ENCODE peak calls at places on chromosomes 11 and 22, in four cellular contexts. One of them, this sample, is unnamed. For H3K9me3 and H3K27me3, the result is how much of the 10 kb centered on the place peaks cover.

GRCh38 chr22:36329217-36330078 is 58.3 kb downstream of the MYH9 start:
- DNase-seq in aorta: peak
- DNase-seq in esophagus squamous epithelium: no peak
- DNase-seq in pancreas: no peak
- DNase-seq in this sample: peak

GRCh38 chr11:72758690-72759389 is 6.6 kb upstream of the ARAP1 start:
- DNase-seq in aorta: no peak
- DNase-seq in esophagus squamous epithelium: no peak
- DNase-seq in pancreas: peak
- DNase-seq in this sample: no peak

GRCh38 chr11:35040221-35040942 is 98.6 kb upstream of the CD44 start:
- DNase-seq in aorta: no peak
- DNase-seq in esophagus squamous epithelium: no peak
- DNase-seq in pancreas: peak
- DNase-seq in this sample: peak

GRCh38 chr11:133776671-133777070 is 68.6 kb downstream of the SPATA19 start:
- DNase-seq in aorta: no peak
- DNase-seq in esophagus squamous epithelium: no peak
- DNase-seq in pancreas: no peak
- DNase-seq in this sample: no peak

GRCh38 chr11:88521354-88522310 is 184.1 kb upstream of the CTSC start:
- DNase-seq in aorta: no peak
- DNase-seq in esophagus squamous epithelium: no peak
- DNase-seq in pancreas: no peak
- DNase-seq in this sample: no peak

GRCh38 chr11:63785823-63786222 is 17.2 kb upstream of the ZFTA start:
- DNase-seq in aorta: no peak
- DNase-seq in esophagus squamous epithelium: no peak
- DNase-seq in pancreas: no peak
- DNase-seq in this sample: no peak

GRCh38 chr11:134139873-134140331 is 71.0 kb downstream of the JAM3 start:
- DNase-seq in aorta: no peak
- DNase-seq in esophagus squamous epithelium: no peak
- DNase-seq in pancreas: peak
- DNase-seq in this sample: peak

GRCh38 chr22:46007848-46008261 is 30.9 kb upstream of the WNT7B start:
- DNase-seq in aorta: peak
- DNase-seq in esophagus squamous epithelium: no peak
- DNase-seq in pancreas: peak
- DNase-seq in this sample: peak

GRCh38 chr11:102115557-102115956 is 5.3 kb downstream of the YAP1 start:
- DNase-seq in aorta: no peak
- DNase-seq in esophagus squamous epithelium: no peak
- DNase-seq in pancreas: peak
- DNase-seq in this sample: no peak

GRCh38 chr11:42253156-42253555 is 793.7 kb upstream of the LRRC4C start:
- DNase-seq in aorta: no peak
- DNase-seq in esophagus squamous epithelium: no peak
- DNase-seq in pancreas: no peak
- DNase-seq in this sample: no peak

GRCh38 chr11:42251984-42252383 is 792.5 kb upstream of the LRRC4C start:
- DNase-seq in aorta: no peak
- DNase-seq in esophagus squamous epithelium: no peak
- DNase-seq in pancreas: no peak
- DNase-seq in this sample: no peak

GRCh38 chr11:42249401-42249800 is 789.9 kb upstream of the LRRC4C start:
- DNase-seq in aorta: no peak
- DNase-seq in esophagus squamous epithelium: no peak
- DNase-seq in pancreas: no peak
- DNase-seq in this sample: no peak

GRCh38 chr11:42244376-42244775 is 784.9 kb upstream of the LRRC4C start:
- DNase-seq in aorta: no peak
- DNase-seq in esophagus squamous epithelium: no peak
- DNase-seq in pancreas: no peak
- DNase-seq in this sample: no peak

GRCh38 chr11:42249956-42250355 is 790.5 kb upstream of the LRRC4C start:
- DNase-seq in aorta: no peak
- DNase-seq in esophagus squamous epithelium: no peak
- DNase-seq in pancreas: no peak
- DNase-seq in this sample: no peak
- H3K9me3 ChIP-seq in aorta: under half
- H3K9me3 ChIP-seq in esophagus squamous epithelium: under half
- H3K9me3 ChIP-seq in pancreas: under half
- H3K9me3 ChIP-seq in this sample: under half

GRCh38 chr22:25417792-25418191 is 146.7 kb upstream of the GRK3 start:
- DNase-seq in aorta: no peak
- DNase-seq in esophagus squamous epithelium: no peak
- DNase-seq in pancreas: no peak
- DNase-seq in this sample: no peak

GRCh38 chr22:25419247-25420113 is 145.0 kb upstream of the GRK3 start:
- DNase-seq in aorta: peak
- DNase-seq in esophagus squamous epithelium: no peak
- DNase-seq in pancreas: no peak
- DNase-seq in this sample: no peak

GRCh38 chr22:25420471-25420924 is 144.0 kb upstream of the GRK3 start:
- DNase-seq in aorta: no peak
- DNase-seq in esophagus squamous epithelium: no peak
- DNase-seq in pancreas: no peak
- DNase-seq in this sample: no peak

DNA sequence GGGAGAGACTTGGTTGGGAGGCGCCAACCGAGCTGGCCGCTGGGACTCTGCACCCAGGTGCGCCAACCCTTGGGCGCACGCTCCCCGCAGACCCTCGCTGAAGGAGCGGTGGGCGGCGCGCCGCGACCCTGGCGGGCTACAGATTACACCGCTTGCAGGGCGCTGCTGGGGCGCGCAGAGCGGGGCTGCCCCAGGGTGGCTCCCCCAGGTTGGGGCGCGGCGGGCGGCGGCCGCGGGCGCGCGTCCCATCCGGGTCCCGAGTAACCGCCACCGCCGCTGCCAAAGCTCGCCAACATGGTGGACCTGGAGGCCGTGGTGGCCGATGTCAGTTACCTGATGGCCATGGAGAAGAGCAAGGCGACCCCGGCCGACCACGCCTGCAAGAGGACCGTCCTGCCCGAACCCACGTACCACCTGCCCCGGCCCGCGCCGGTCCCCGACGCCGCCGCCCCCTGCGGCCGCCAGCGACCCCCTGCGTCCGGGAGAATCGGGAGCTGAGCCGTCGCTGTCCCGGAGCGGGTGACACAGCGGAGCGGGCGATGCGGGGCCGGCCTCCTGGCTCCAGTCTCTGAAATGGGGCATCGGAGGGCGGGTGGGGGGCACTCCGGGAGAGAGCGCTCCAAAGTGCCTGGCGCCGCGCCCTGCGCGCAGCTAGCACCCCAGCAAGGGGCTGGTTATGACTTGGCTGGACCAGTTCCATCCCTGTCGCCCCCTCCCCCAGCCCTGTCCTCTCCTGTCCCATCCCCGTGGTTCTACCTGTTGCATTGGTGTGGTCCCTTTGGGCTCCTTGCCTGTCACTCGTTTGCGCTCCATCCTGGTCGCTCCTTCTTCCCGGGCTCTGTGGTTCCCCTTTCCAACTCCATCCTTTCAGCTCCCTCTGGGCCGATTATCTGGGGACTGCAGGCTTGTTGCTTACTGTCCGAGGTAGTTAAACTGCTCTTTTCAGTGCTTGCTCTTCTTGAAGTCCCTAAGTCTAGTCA is 143.3 kb upstream of the GRK3 start:
- DNase-seq in aorta: no peak
- DNase-seq in esophagus squamous epithelium: no peak
- DNase-seq in pancreas: no peak
- DNase-seq in this sample: no peak
- H3K4me3 ChIP-seq in aorta: no peak
- H3K4me3 ChIP-seq in esophagus squamous epithelium: no peak
- H3K4me3 ChIP-seq in pancreas: no peak
- H3K4me3 ChIP-seq in this sample: no peak

GRCh38 chr22:49079743-49080500 is 747.8 kb downstream of the BRD1 start:
- DNase-seq in aorta: no peak
- DNase-seq in esophagus squamous epithelium: no peak
- DNase-seq in pancreas: no peak
- DNase-seq in this sample: no peak
- H3K27me3 ChIP-seq in aorta: under half
- H3K27me3 ChIP-seq in esophagus squamous epithelium: under half
- H3K27me3 ChIP-seq in pancreas: under half
- H3K27me3 ChIP-seq in this sample: under half

DNA sequence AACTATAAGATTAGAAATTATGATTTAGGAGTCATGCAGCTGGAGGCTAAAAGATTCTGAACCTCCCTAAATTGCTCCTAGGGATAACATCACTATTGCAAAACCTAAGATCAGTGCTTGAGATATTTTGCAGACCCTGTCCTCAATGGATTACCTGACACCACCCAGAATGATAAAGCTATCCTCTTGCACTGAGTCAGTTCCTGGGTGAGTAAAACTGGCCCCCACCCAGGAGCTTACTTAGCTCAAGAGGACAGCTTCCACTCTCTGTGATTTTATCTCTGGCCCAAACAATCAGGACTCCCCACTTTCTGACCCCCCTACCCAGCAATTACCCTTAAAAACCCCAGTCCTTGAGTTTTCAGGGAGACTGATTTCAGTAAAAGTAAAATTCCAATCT is 2074.4 kb upstream of the RAG2 start:
- DNase-seq in aorta: no peak
- DNase-seq in esophagus squamous epithelium: no peak
- DNase-seq in pancreas: no peak
- DNase-seq in this sample: no peak
- H3K9me3 ChIP-seq in aorta: under half
- H3K9me3 ChIP-seq in esophagus squamous epithelium: under half
- H3K9me3 ChIP-seq in pancreas: under half
- H3K9me3 ChIP-seq in this sample: under half

GRCh38 chr11:78560066-78560597 is 14.5 kb downstream of the NARS2 start:
- DNase-seq in aorta: no peak
- DNase-seq in esophagus squamous epithelium: no peak
- DNase-seq in pancreas: no peak
- DNase-seq in this sample: no peak
- H3K4me3 ChIP-seq in aorta: no peak
- H3K4me3 ChIP-seq in esophagus squamous epithelium: no peak
- H3K4me3 ChIP-seq in pancreas: no peak
- H3K4me3 ChIP-seq in this sample: no peak

DNA sequence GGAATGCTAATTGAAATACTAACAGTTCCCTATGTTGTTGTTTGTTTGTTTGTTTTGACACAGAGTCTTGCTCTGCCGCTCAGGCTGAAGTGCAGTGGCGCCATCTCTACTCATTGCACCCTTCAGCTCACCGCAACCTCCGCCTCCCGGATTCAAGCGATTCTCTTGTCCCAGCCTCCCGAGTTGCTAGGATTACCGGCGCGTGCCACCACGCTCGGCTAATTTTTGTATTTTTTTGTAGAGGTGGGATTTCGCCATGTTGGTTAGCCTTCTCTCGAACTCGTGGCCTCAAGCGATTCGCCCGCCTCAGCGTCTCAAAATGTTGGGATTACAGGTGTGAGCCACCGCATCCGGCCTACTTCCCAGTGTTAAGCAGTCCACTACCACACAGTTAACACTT is 42.0 kb downstream of the OR4D9 start:
- DNase-seq in aorta: no peak
- DNase-seq in esophagus squamous epithelium: no peak
- DNase-seq in pancreas: no peak
- DNase-seq in this sample: no peak
- H3K27me3 ChIP-seq in aorta: under half
- H3K27me3 ChIP-seq in esophagus squamous epithelium: under half
- H3K27me3 ChIP-seq in pancreas: under half
- H3K27me3 ChIP-seq in this sample: under half

GRCh38 chr11:106327134-106327533 is 249.7 kb downstream of the AASDHPPT start:
- DNase-seq in aorta: no peak
- DNase-seq in esophagus squamous epithelium: no peak
- DNase-seq in pancreas: no peak
- DNase-seq in this sample: no peak

GRCh38 chr11:106321601-106322000 is 244.1 kb downstream of the AASDHPPT start:
- DNase-seq in aorta: no peak
- DNase-seq in esophagus squamous epithelium: no peak
- DNase-seq in pancreas: no peak
- DNase-seq in this sample: no peak

GRCh38 chr11:106329273-106330018 is 252.0 kb downstream of the AASDHPPT start:
- DNase-seq in aorta: no peak
- DNase-seq in esophagus squamous epithelium: no peak
- DNase-seq in pancreas: no peak
- DNase-seq in this sample: no peak

GRCh38 chr11:106322111-106322510 is 244.6 kb downstream of the AASDHPPT start:
- DNase-seq in aorta: no peak
- DNase-seq in esophagus squamous epithelium: no peak
- DNase-seq in pancreas: no peak
- DNase-seq in this sample: no peak

DNA sequence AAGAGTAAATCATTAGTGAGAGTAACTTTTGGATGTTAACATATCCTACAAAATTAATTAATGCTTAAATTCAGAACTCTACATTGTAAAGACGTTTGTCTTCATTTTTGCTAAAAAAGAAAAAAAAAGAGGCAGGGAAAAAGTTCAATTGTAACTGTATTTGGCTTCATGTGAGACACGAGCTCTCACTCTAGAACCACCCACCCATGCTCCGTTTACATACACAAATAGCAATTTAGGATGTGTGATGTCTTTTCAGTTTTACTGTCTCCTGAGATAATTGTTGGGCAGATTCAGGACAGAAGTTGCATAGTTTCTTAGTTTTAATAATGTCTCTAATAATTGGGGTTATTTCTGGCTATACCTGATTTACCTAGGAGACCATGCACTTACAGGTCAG is 248.6 kb downstream of the AASDHPPT start:
- DNase-seq in aorta: no peak
- DNase-seq in esophagus squamous epithelium: no peak
- DNase-seq in pancreas: no peak
- DNase-seq in this sample: no peak
- H3K9me3 ChIP-seq in aorta: under half
- H3K9me3 ChIP-seq in esophagus squamous epithelium: under half
- H3K9me3 ChIP-seq in pancreas: under half
- H3K9me3 ChIP-seq in this sample: under half